ENCODE peak calls at places on chromosome X, in four cellular contexts. E, C, X and B are unnamed samples.

GRCh38 chrX:138886769-138887168 is 175.3 kb upstream of the FGF13 start:
- DNase-seq in E (no peak), C (peak), X (peak), B (no peak)

GRCh38 chrX:316351-317325 is 2.0 kb downstream of the GTPBP6 start:
- DNase-seq in E (no peak), X (no peak), C (no peak), B (no peak)

GRCh38 chrX:121876316-121876715 is 828.9 kb downstream of the GLUD2 start:
- DNase-seq in X (no peak), E (peak), C (no peak), B (no peak)

GRCh38 chrX:54288277-54288676 is 69.6 kb downstream of the WNK3 start:
- DNase-seq in E (peak), C (no peak), X (no peak), B (no peak)

GRCh38 chrX:72100824-72101351 is 30.8 kb downstream of the RTL5 start:
- DNase-seq in E (peak), C (no peak), X (no peak), B (peak)

GRCh38 chrX:46036508-46036907 is 508.7 kb downstream of the ZNF674 start:
- DNase-seq in E (peak), C (no peak), X (no peak), B (no peak)

GRCh38 chrX:9855536-9856320 is 69.5 kb downstream of the SHROOM2 start:
- DNase-seq in X (no peak), E (no peak), C (no peak), B (no peak)

GRCh38 chrX:10741003-10741402 is 120.6 kb upstream of the MID1 start:
- DNase-seq in X (no peak), E (peak), C (no peak), B (no peak)

GRCh38 chrX:151977923-151978322 is 3.4 kb upstream of the GABRE start:
- DNase-seq in C (no peak), X (no peak), E (no peak), B (no peak)

GRCh38 chrX:105975382-105975781 is 63.1 kb downstream of the SERPINA7 start:
- DNase-seq in E (no peak), C (no peak), X (no peak), B (no peak)

GRCh38 chrX:101764538-101764937 is 104.9 kb upstream of the ARMCX2 start:
- DNase-seq in C (no peak), E (no peak), X (no peak), B (no peak)

GRCh38 chrX:56803849-56804681 is 75.0 kb downstream of the NBDY start:
- DNase-seq in C (no peak), E (no peak), X (no peak), B (no peak)

GRCh38 chrX:69100478-69100877 is 64.8 kb downstream of the PJA1 start:
- DNase-seq in C (no peak), X (no peak), E (no peak), B (no peak)

GRCh38 chrX:73863852-73864251 is 300.9 kb downstream of the CHIC1 start:
- DNase-seq in X (no peak), C (no peak), E (no peak), B (no peak)